ENCODE peak calls at places on chromosomes 12 and 14, in four cellular contexts. Y is GM12878, P is stomach, O is uterus. V is an unnamed sample.

GRCh38 chr14:85528080-85528881 is 1.7 kb upstream of the FLRT2 start:
- DNase-seq in Y (no peak), O (no peak), P (peak), V (peak)

GRCh38 chr14:68968051-68968450 is 11.1 kb downstream of the ACTN1 start:
- DNase-seq in P (no peak), O (no peak), Y (no peak), V (no peak)

GRCh38 chr14:36529062-36529461 is 9.0 kb upstream of the NKX2-1 start:
- DNase-seq in P (no peak), O (no peak), Y (no peak), V (no peak)

GRCh38 chr12:93868771-93869170 is 191.6 kb downstream of the CRADD start:
- DNase-seq in P (no peak), Y (no peak), O (no peak), V (peak)

GRCh38 chr12:43338848-43339526 is 213.0 kb downstream of the ADAMTS20 start:
- DNase-seq in P (no peak), Y (peak), O (no peak), V (no peak)

GRCh38 chr12:1666685-1667162 is 24.1 kb upstream of the ADIPOR2 start:
- DNase-seq in P (no peak), Y (no peak), O (no peak), V (no peak)

GRCh38 chr12:107057071-107057834 is 36.1 kb downstream of the CRY1 start:
- DNase-seq in O (no peak), Y (no peak), P (no peak), V (no peak)

GRCh38 chr12:62332598-62332997 is 72.4 kb downstream of the USP15 start:
- DNase-seq in O (no peak), P (no peak), Y (no peak), V (no peak)

GRCh38 chr14:64266206-64266605 is 28.0 kb downstream of the ESR2 start:
- DNase-seq in Y (no peak), O (no peak), P (no peak), V (no peak)

GRCh38 chr14:69288956-69289705 is 29.2 kb downstream of the GALNT16 start:
- DNase-seq in Y (no peak), O (no peak), P (no peak), V (no peak)

GRCh38 chr12:127214196-127214595 is 1052.8 kb upstream of the TMEM132C start:
- DNase-seq in O (no peak), Y (no peak), P (no peak), V (no peak)

GRCh38 chr12:52494518-52494917 is 1.5 kb upstream of the KRT6A start:
- DNase-seq in Y (no peak), P (no peak), O (peak), V (peak)

GRCh38 chr14:54002653-54003052 is 46.0 kb upstream of the BMP4 start:
- DNase-seq in P (no peak), O (no peak), Y (no peak), V (no peak)

GRCh38 chr14:66443158-66443695 is 42.9 kb upstream of the CCDC196 start:
- DNase-seq in P (no peak), Y (no peak), O (no peak), V (no peak)

GRCh38 chr14:106879241-106879640 is 1352.9 kb downstream of the TMEM121 start:
- DNase-seq in Y (no peak), P (peak), O (no peak), V (peak)

GRCh38 chr12:19440019-19440858 is 947 bp downstream of the AEBP2 start:
- DNase-seq in O (peak), P (peak), Y (no peak), V (peak)

GRCh38 chr12:130752692-130753230 is 36.7 kb upstream of the RIMBP2 start:
- DNase-seq in P (no peak), O (no peak), Y (no peak), V (no peak)

GRCh38 chr12:64494998-64495729 is 43.2 kb downstream of the TBK1 start:
- DNase-seq in P (no peak), O (no peak), Y (no peak), V (no peak)

GRCh38 chr12:116525418-116526001 is 33.7 kb upstream of the MAP1LC3B2 start:
- DNase-seq in P (peak), Y (no peak), O (peak), V (peak)

GRCh38 chr14:89351364-89351957 is 65.6 kb downstream of the FOXN3 start:
- DNase-seq in O (peak), P (peak), Y (peak), V (no peak)

GRCh38 chr14:101068293-101068957 is 164.9 kb upstream of the RTL1 start:
- DNase-seq in Y (no peak), P (no peak), O (peak), V (no peak)

GRCh38 chr12:78698747-78699146 is 165.8 kb upstream of the SYT1 start:
- DNase-seq in P (no peak), O (no peak), Y (no peak), V (no peak)

GRCh38 chr14:73142216-73142615 is 5.9 kb downstream of the PSEN1 start:
- DNase-seq in O (no peak), Y (peak), P (no peak), V (no peak)

GRCh38 chr12:73678335-73678734 is 859.3 kb upstream of the ATXN7L3B start:
- DNase-seq in Y (no peak), O (no peak), P (no peak), V (no peak)

GRCh38 chr14:103847954-103848719 is 762 bp upstream of the PPP1R13B start:
- DNase-seq in Y (no peak), O (peak), P (no peak), V (peak)

GRCh38 chr14:103846569-103847438 is 571 bp downstream of the PPP1R13B start:
- DNase-seq in Y (no peak), P (peak), O (no peak), V (peak)

GRCh38 chr14:103846008-103846568 is 1.3 kb downstream of the PPP1R13B start:
- DNase-seq in Y (no peak), O (no peak), P (no peak), V (no peak)

GRCh38 chr14:103848720-103849077 is 1.3 kb upstream of the PPP1R13B start:
- DNase-seq in O (no peak), Y (no peak), P (no peak), V (no peak)

DNA sequence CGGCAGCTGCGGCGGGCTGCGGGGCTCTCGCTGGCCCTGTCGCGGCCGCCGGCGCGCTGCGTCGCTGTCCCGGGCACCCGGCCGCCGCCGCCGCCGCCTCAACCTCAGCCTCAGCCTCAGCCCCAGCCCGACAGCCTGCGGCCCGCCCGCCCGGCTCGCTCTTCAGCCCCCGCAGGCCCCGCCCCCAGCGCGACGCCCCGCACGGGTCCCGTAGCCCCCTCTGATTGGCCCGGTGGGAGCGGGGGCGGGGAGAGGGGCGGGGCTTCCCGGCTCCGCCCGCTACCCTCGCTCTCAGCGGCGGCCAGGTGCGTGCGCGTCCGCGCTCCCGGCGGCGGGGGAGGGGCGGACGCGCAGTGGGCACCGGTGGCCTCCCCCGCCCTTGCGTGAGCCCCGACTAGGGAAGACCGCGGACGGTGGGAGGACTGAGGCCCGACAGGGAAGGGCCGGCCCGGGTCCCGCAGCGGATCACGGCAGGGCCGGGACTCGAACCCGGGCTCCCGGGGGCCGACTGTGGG is at the start of gene PPP1R13B:
- DNase-seq in O (peak), P (peak), Y (peak), V (peak)
- TF ChIP-seq POLR2A in O (peak), P (no peak), Y (peak), V (no peak)

GRCh38 chr12:131896080-131896810 is 1.8 kb downstream of the ULK1 start:
- DNase-seq in P (peak), Y (no peak), O (peak), V (peak)
- TF ChIP-seq POLR2A in P (no peak), Y (peak), O (peak), V (peak)

DNA sequence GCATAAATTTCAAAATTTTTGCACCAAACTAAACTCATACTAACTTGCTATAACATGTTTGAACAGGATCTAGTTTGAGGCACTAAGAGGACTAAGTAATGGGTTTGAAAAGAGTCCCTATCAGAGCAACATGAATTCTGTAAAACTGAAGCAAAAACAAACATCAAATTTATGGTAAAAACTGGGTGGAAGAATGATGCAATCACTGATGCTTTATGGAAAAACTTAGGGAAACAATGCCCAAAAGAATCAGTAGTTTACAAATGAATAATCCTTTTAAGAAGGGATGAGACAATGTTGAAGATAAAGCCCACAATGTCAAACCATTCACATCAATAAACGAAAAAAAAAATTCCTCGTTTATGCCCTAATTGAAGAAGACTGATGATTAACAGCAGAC is 88.9 kb downstream of the PRKD1 start:
- DNase-seq in P (no peak), Y (no peak), O (no peak), V (no peak)
- TF ChIP-seq POLR2A in P (no peak), Y (no peak), O (no peak), V (no peak)

DNA sequence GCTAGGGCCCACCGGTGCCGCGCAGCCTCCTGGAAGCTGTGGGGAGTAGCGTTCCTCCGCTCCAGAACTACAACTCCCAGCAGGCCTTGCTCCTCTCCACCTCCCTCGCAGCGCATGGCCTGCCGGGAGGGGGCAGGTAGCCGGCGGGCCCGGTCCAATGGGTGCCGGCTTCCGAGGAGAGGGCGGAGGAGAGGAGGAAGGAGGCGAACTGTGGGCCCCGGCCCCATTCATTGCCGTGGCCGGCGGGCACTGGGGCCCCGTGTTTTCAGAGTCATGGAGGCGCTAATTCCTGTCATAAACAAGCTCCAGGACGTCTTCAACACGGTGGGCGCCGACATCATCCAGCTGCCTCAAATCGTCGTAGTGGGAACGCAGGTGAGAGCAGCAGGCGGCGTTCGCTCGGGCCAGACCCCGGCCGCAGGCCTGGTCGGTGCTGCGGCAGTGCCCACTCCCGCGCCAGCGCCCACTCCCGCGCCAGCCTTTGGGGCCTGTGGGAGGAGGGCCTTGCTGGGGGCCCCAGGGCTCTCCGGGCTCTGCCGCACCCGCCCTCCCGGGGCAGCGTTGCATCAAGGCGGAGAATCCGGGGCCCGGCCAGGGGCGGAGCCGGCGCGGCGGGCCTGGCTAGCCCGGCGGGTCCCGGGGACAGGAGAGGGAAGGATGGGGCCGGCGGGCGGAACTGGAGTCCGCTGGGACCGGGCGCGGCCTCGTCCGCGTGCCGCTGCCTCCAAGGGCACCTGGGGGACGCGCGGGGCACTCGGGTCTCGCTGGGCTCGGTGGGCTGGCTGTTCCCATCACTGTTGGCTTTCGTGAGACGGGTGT is at the start of gene DNM1L:
- DNase-seq in P (peak), Y (peak), O (peak), V (peak)
- TF ChIP-seq POLR2A in P (no peak), Y (peak), O (peak), V (peak)

GRCh38 chr12:101697197-101697929 is at the start of gene CHPT1:
- DNase-seq in P (peak), Y (no peak), O (peak), V (peak)
- TF ChIP-seq POLR2A in P (no peak), Y (peak), O (peak), V (no peak)

DNA sequence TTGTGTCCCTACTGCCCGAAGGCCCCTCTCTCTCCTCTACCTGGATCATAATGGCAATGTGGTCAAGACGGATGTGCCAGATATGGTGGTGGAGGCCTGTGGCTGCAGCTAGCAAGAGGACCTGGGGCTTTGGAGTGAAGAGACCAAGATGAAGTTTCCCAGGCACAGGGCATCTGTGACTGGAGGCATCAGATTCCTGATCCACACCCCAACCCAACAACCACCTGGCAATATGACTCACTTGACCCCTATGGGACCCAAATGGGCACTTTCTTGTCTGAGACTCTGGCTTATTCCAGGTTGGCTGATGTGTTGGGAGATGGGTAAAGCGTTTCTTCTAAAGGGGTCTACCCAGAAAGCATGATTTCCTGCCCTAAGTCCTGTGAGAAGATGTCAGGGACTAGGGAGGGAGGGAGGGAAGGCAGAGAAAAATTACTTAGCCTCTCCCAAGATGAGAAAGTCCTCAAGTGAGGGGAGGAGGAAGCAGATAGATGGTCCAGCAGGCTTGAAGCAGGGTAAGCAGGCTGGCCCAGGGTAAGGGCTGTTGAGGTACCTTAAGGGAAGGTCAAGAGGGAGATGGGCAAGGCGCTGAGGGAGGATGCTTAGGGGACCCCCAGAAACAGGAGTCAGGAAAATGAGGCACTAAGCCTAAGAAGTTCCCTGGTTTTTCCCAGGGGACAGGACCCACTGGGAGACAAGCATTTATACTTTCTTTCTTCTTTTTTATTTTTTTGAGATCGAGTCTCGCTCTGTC is 1.8 kb downstream of the INHBE start:
- DNase-seq in P (no peak), Y (no peak), O (no peak), V (no peak)
- TF ChIP-seq POLR2A in P (no peak), Y (no peak), O (no peak), V (no peak)

DNA sequence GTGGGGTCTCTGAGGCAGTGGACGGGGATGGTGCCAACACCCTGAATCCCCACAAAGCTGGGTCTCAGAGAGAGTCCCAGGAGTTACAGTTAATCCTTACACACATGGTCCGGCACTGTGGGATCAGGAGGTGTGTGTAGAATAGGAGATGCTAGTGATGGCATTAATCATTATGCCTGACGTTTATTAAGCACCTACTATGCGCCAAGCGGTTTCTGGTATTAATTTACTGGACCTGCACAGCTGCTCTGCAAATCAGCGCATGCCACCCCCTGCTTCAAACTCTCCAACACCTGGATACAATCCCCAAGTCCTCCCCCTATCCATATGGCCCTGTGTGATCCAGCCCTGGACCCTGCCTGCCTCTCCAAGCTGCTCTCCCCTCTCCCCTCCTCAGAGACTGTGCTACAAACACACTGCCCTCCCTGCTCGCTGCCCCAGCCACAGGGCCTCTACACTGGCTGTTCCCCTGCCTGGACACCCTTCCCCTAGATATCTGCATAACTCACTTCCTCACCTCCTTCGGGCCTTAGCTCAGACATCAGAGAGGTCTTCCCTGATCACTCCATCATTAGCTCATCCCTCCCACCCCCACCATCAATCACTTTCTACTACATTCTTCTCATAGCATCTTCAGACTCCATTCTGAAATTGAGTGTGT is 86.0 kb downstream of the RFLNA start:
- DNase-seq in Y (no peak), P (no peak), O (no peak), V (no peak)
- TF ChIP-seq POLR2A in Y (no peak), P (no peak), O (no peak), V (no peak)

DNA sequence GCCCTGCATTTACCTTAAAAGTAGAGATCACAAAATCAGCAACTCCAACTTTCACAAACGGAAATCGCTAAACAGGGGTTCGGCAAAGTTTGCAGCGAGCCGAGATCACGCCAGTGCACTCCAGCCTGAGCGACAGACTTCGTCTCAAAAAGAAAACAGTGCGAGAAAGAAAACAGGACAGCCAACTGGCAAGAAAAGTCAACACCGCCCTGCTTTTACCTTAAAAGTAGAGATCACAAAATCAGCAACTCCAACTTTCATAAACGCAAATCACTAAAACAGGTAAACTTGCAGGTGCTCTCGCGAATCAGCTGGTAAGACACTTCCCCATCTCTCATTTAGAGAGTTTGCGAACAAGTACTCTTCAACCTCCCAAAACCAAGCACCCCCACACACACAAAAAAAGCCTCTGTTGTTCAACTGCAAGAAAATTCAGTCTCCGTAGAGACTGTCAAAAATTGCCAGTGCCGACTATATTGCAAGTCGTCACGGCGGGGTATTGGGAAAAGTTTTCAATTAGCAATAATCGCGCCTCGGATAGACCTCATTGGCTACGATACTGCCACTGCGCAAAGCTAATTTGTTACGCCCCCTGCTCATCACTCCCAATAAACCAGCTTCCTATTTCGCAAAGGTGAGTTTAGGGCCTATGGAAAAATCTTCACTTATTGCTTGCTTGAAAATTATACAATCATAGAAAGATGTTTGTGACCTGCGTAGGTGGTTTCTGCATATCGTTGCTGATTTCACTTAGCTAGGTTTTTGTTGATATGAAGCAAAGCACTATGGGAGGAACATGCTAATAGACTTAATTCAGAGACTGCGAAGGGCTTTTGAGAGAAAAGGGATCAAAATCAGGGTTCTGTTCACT is at the start of gene RNU4-1:
- DNase-seq in O (peak), Y (peak), P (peak), V (peak)
- TF ChIP-seq POLR2A in O (peak), Y (peak), P (no peak), V (peak)

GRCh38 chr14:103346286-103346685 is 12.2 kb downstream of the EIF5 start:
- DNase-seq in Y (no peak), P (no peak), O (no peak), V (no peak)
- TF ChIP-seq POLR2A in Y (no peak), P (no peak), O (no peak), V (no peak)